ENCODE peak calls at places on chromosomes 3 and 15, in eight cellular contexts. One of them, this sample, is unnamed.

GRCh38 chr15:43243246-43243645 is 22.4 kb upstream of the EPB42 start:
- DNase-seq in GM20000: no peak
- DNase-seq in DND-41: no peak
- DNase-seq in H9: no peak
- DNase-seq in osteocyte: no peak
- DNase-seq in uterus: no peak
- DNase-seq in lower lobe of right lung: no peak
- DNase-seq in CD4-positive, alpha-beta T cell: no peak
- DNase-seq in this sample: no peak

GRCh38 chr15:37764733-37765191 is 169.7 kb upstream of the TMCO5A start:
- DNase-seq in GM20000: peak
- DNase-seq in lower lobe of right lung: no peak
- DNase-seq in DND-41: peak
- DNase-seq in uterus: no peak
- DNase-seq in CD4-positive, alpha-beta T cell: no peak
- DNase-seq in H9: no peak
- DNase-seq in osteocyte: no peak
- DNase-seq in this sample: peak

GRCh38 chr3:65888980-65889706 is 149.6 kb downstream of the MAGI1 start:
- DNase-seq in GM20000: no peak
- DNase-seq in uterus: no peak
- DNase-seq in DND-41: no peak
- DNase-seq in lower lobe of right lung: no peak
- DNase-seq in osteocyte: no peak
- DNase-seq in CD4-positive, alpha-beta T cell: no peak
- DNase-seq in H9: no peak
- DNase-seq in this sample: no peak

GRCh38 chr15:62165029-62165792 is at the start of gene C2CD4B:
- DNase-seq in GM20000: no peak
- DNase-seq in DND-41: peak
- DNase-seq in osteocyte: no peak
- DNase-seq in uterus: peak
- DNase-seq in H9: peak
- DNase-seq in CD4-positive, alpha-beta T cell: no peak
- DNase-seq in lower lobe of right lung: peak
- DNase-seq in this sample: peak

GRCh38 chr3:8557298-8557697 is 55.7 kb downstream of the LMCD1 start:
- DNase-seq in lower lobe of right lung: no peak
- DNase-seq in uterus: peak
- DNase-seq in H9: no peak
- DNase-seq in CD4-positive, alpha-beta T cell: no peak
- DNase-seq in DND-41: no peak
- DNase-seq in osteocyte: no peak
- DNase-seq in GM20000: no peak
- DNase-seq in this sample: peak

GRCh38 chr3:60101628-60102027 is 1051.8 kb upstream of the CFAP20DC start:
- DNase-seq in DND-41: no peak
- DNase-seq in lower lobe of right lung: no peak
- DNase-seq in H9: no peak
- DNase-seq in uterus: no peak
- DNase-seq in CD4-positive, alpha-beta T cell: no peak
- DNase-seq in osteocyte: no peak
- DNase-seq in GM20000: no peak
- DNase-seq in this sample: peak

GRCh38 chr3:78287085-78287484 is 1247.2 kb downstream of the ROBO2 start:
- DNase-seq in uterus: no peak
- DNase-seq in osteocyte: no peak
- DNase-seq in DND-41: no peak
- DNase-seq in lower lobe of right lung: no peak
- DNase-seq in H9: no peak
- DNase-seq in CD4-positive, alpha-beta T cell: no peak
- DNase-seq in GM20000: no peak
- DNase-seq in this sample: no peak

GRCh38 chr15:100986158-100986896 is 67.2 kb downstream of the LRRK1 start:
- DNase-seq in GM20000: no peak
- DNase-seq in lower lobe of right lung: no peak
- DNase-seq in DND-41: no peak
- DNase-seq in uterus: no peak
- DNase-seq in H9: no peak
- DNase-seq in osteocyte: no peak
- DNase-seq in CD4-positive, alpha-beta T cell: no peak
- DNase-seq in this sample: peak

GRCh38 chr3:88005066-88005465 is 53.7 kb downstream of the CGGBP1 start:
- DNase-seq in DND-41: no peak
- DNase-seq in lower lobe of right lung: no peak
- DNase-seq in CD4-positive, alpha-beta T cell: no peak
- DNase-seq in osteocyte: no peak
- DNase-seq in uterus: no peak
- DNase-seq in GM20000: peak
- DNase-seq in H9: no peak
- DNase-seq in this sample: no peak

GRCh38 chr3:154144825-154145465 is 23.8 kb downstream of the ARHGEF26 start:
- DNase-seq in H9: no peak
- DNase-seq in GM20000: no peak
- DNase-seq in osteocyte: no peak
- DNase-seq in lower lobe of right lung: no peak
- DNase-seq in CD4-positive, alpha-beta T cell: no peak
- DNase-seq in DND-41: no peak
- DNase-seq in uterus: no peak
- DNase-seq in this sample: no peak

GRCh38 chr3:157807286-157807685 is 298.9 kb downstream of the SHOX2 start:
- DNase-seq in H9: no peak
- DNase-seq in DND-41: no peak
- DNase-seq in CD4-positive, alpha-beta T cell: no peak
- DNase-seq in lower lobe of right lung: no peak
- DNase-seq in GM20000: no peak
- DNase-seq in osteocyte: no peak
- DNase-seq in uterus: no peak
- DNase-seq in this sample: no peak

GRCh38 chr3:33277193-33277882 is at the start of gene FBXL2:
- DNase-seq in DND-41: no peak
- DNase-seq in CD4-positive, alpha-beta T cell: no peak
- DNase-seq in H9: peak
- DNase-seq in GM20000: peak
- DNase-seq in uterus: peak
- DNase-seq in lower lobe of right lung: peak
- DNase-seq in osteocyte: peak
- DNase-seq in this sample: peak

GRCh38 chr3:137766069-137766960 is 2.2 kb downstream of the SOX14 start:
- DNase-seq in CD4-positive, alpha-beta T cell: no peak
- DNase-seq in lower lobe of right lung: no peak
- DNase-seq in osteocyte: no peak
- DNase-seq in GM20000: peak
- DNase-seq in uterus: no peak
- DNase-seq in DND-41: no peak
- DNase-seq in H9: peak
- DNase-seq in this sample: no peak

GRCh38 chr3:20111836-20112235 is 71.6 kb downstream of the KAT2B start:
- DNase-seq in lower lobe of right lung: no peak
- DNase-seq in osteocyte: no peak
- DNase-seq in DND-41: no peak
- DNase-seq in CD4-positive, alpha-beta T cell: no peak
- DNase-seq in H9: no peak
- DNase-seq in uterus: no peak
- DNase-seq in GM20000: no peak
- DNase-seq in this sample: no peak

GRCh38 chr3:16460886-16461285 is 52.6 kb downstream of the RFTN1 start:
- DNase-seq in CD4-positive, alpha-beta T cell: no peak
- DNase-seq in uterus: no peak
- DNase-seq in GM20000: no peak
- DNase-seq in H9: no peak
- DNase-seq in osteocyte: no peak
- DNase-seq in DND-41: no peak
- DNase-seq in lower lobe of right lung: no peak
- DNase-seq in this sample: no peak

GRCh38 chr3:184953396-184953795 is 141.4 kb downstream of the VPS8 start:
- DNase-seq in DND-41: no peak
- DNase-seq in GM20000: no peak
- DNase-seq in lower lobe of right lung: no peak
- DNase-seq in CD4-positive, alpha-beta T cell: no peak
- DNase-seq in osteocyte: no peak
- DNase-seq in H9: no peak
- DNase-seq in uterus: no peak
- DNase-seq in this sample: no peak

GRCh38 chr3:4550957-4551754 is 58.0 kb downstream of the ITPR1 start:
- DNase-seq in osteocyte: no peak
- DNase-seq in uterus: peak
- DNase-seq in CD4-positive, alpha-beta T cell: no peak
- DNase-seq in GM20000: no peak
- DNase-seq in H9: no peak
- DNase-seq in lower lobe of right lung: no peak
- DNase-seq in DND-41: no peak
- DNase-seq in this sample: peak

GRCh38 chr15:94269954-94270353 is 38.6 kb downstream of the MCTP2 start:
- DNase-seq in GM20000: no peak
- DNase-seq in H9: no peak
- DNase-seq in lower lobe of right lung: no peak
- DNase-seq in osteocyte: no peak
- DNase-seq in CD4-positive, alpha-beta T cell: no peak
- DNase-seq in DND-41: no peak
- DNase-seq in uterus: no peak
- DNase-seq in this sample: no peak

GRCh38 chr3:134704556-134704955 is 53.7 kb upstream of the KY start:
- DNase-seq in CD4-positive, alpha-beta T cell: no peak
- DNase-seq in lower lobe of right lung: no peak
- DNase-seq in GM20000: no peak
- DNase-seq in DND-41: no peak
- DNase-seq in osteocyte: peak
- DNase-seq in uterus: no peak
- DNase-seq in H9: no peak
- DNase-seq in this sample: no peak

GRCh38 chr3:124837730-124838186 is 49.4 kb downstream of the ITGB5 start:
- DNase-seq in GM20000: no peak
- DNase-seq in DND-41: no peak
- DNase-seq in lower lobe of right lung: no peak
- DNase-seq in H9: no peak
- DNase-seq in osteocyte: no peak
- DNase-seq in CD4-positive, alpha-beta T cell: no peak
- DNase-seq in uterus: peak
- DNase-seq in this sample: peak

GRCh38 chr3:133158686-133159085 is 120.5 kb downstream of the TMEM108 start:
- DNase-seq in CD4-positive, alpha-beta T cell: no peak
- DNase-seq in osteocyte: no peak
- DNase-seq in GM20000: no peak
- DNase-seq in uterus: no peak
- DNase-seq in DND-41: no peak
- DNase-seq in H9: no peak
- DNase-seq in lower lobe of right lung: no peak
- DNase-seq in this sample: no peak

GRCh38 chr15:99416191-99417188 is 149.3 kb upstream of the MEF2A start:
- DNase-seq in DND-41: no peak
- DNase-seq in H9: peak
- DNase-seq in uterus: no peak
- DNase-seq in lower lobe of right lung: no peak
- DNase-seq in GM20000: no peak
- DNase-seq in CD4-positive, alpha-beta T cell: no peak
- DNase-seq in osteocyte: peak
- DNase-seq in this sample: no peak

GRCh38 chr3:60081381-60082095 is 1031.7 kb upstream of the CFAP20DC start:
- DNase-seq in lower lobe of right lung: no peak
- DNase-seq in GM20000: peak
- DNase-seq in H9: no peak
- DNase-seq in CD4-positive, alpha-beta T cell: no peak
- DNase-seq in uterus: no peak
- DNase-seq in DND-41: peak
- DNase-seq in osteocyte: no peak
- DNase-seq in this sample: no peak

DNA sequence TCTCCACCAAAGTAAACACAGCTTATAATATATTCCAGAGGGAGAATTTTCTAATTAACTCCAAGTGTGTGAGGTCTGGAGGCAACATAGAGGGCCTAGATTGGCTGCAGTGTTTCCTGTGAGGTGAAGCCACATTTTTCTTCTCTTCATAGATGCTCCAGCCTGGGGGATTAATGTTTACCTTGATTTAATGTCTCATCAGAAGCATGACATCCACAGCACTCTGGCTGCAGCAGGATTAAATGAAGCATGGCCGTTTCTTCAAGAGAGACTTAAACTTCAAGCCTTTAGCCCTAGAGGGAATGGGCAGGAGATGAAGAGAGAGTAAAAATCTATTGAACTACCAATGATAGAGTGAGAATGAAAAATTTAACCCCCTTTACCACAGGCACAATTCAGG is 137.9 kb upstream of the ZBTB20 start:
- DNase-seq in CD4-positive, alpha-beta T cell: no peak
- DNase-seq in GM20000: no peak
- DNase-seq in lower lobe of right lung: no peak
- DNase-seq in H9: no peak
- DNase-seq in DND-41: no peak
- DNase-seq in osteocyte: no peak
- DNase-seq in uterus: no peak
- DNase-seq in this sample: no peak
- TF ChIP-seq CTCF in CD4-positive, alpha-beta T cell: no peak
- TF ChIP-seq CTCF in GM20000: no peak
- TF ChIP-seq CTCF in lower lobe of right lung: no peak
- TF ChIP-seq CTCF in H9: no peak
- TF ChIP-seq CTCF in DND-41: no peak
- TF ChIP-seq CTCF in osteocyte: no peak
- TF ChIP-seq CTCF in uterus: no peak
- TF ChIP-seq CTCF in this sample: no peak

DNA sequence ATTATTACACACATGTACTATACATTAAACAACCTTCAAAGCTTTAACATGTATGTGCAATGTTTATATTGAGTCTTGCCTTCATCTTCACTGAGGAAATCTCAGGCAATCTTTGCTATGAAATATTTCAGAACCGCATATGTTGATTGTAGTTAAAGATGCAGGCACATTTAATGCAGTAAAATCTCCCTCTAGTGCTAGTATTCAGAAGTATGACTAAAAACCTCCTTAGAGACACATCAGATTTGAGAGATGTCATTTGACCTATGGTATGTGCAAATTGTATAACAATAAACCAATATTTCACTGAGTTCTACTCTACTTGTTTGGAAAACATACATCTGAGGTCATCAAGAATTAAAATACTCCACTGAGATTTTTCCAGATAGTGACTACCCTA is 123.8 kb upstream of the C15orf61 start:
- DNase-seq in uterus: no peak
- DNase-seq in CD4-positive, alpha-beta T cell: no peak
- DNase-seq in H9: no peak
- DNase-seq in DND-41: no peak
- DNase-seq in osteocyte: no peak
- DNase-seq in lower lobe of right lung: no peak
- DNase-seq in GM20000: no peak
- DNase-seq in this sample: no peak
- TF ChIP-seq CTCF in uterus: no peak
- TF ChIP-seq CTCF in CD4-positive, alpha-beta T cell: no peak
- TF ChIP-seq CTCF in H9: no peak
- TF ChIP-seq CTCF in DND-41: no peak
- TF ChIP-seq CTCF in osteocyte: peak
- TF ChIP-seq CTCF in lower lobe of right lung: no peak
- TF ChIP-seq CTCF in GM20000: no peak
- TF ChIP-seq CTCF in this sample: no peak

GRCh38 chr3:140941434-140942220 is at the start of gene SLC25A36:
- DNase-seq in DND-41: peak
- DNase-seq in CD4-positive, alpha-beta T cell: peak
- DNase-seq in lower lobe of right lung: peak
- DNase-seq in GM20000: peak
- DNase-seq in H9: peak
- DNase-seq in uterus: peak
- DNase-seq in osteocyte: peak
- DNase-seq in this sample: peak
- TF ChIP-seq CTCF in DND-41: peak
- TF ChIP-seq CTCF in CD4-positive, alpha-beta T cell: no peak
- TF ChIP-seq CTCF in lower lobe of right lung: no peak
- TF ChIP-seq CTCF in GM20000: no peak
- TF ChIP-seq CTCF in H9: no peak
- TF ChIP-seq CTCF in uterus: peak
- TF ChIP-seq CTCF in osteocyte: no peak
- TF ChIP-seq CTCF in this sample: peak

GRCh38 chr3:158912621-158913020 is 110.8 kb downstream of the MFSD1 start:
- DNase-seq in DND-41: no peak
- DNase-seq in CD4-positive, alpha-beta T cell: no peak
- DNase-seq in H9: no peak
- DNase-seq in uterus: no peak
- DNase-seq in GM20000: no peak
- DNase-seq in osteocyte: no peak
- DNase-seq in lower lobe of right lung: no peak
- DNase-seq in this sample: no peak
- TF ChIP-seq CTCF in DND-41: no peak
- TF ChIP-seq CTCF in CD4-positive, alpha-beta T cell: no peak
- TF ChIP-seq CTCF in H9: no peak
- TF ChIP-seq CTCF in uterus: no peak
- TF ChIP-seq CTCF in GM20000: no peak
- TF ChIP-seq CTCF in osteocyte: no peak
- TF ChIP-seq CTCF in lower lobe of right lung: no peak
- TF ChIP-seq CTCF in this sample: no peak

This sample was measured in body of pancreas.